ENCODE peak calls at places on chromosomes 13 and 19, in six cellular contexts. J is iris pigment epithelial cell; C is HEK293T; V is HTR-8/SVneo; B is astrocyte of the spinal cord; U is stimulated activated CD8-positive, alpha-beta memory T cell treated with anti-CD3 and anti-CD28 coated beads, Interleukin-4, amount 100 ng/mL, for 1 hour. I is an unnamed sample.

GRCh38 chr13:66264976-66265375 is 965.2 kb downstream of the PCDH9 start:
- DNase-seq in C (no peak), V (no peak), J (peak), U (no peak), B (peak), I (no peak)

GRCh38 chr19:30102666-30103065 is 160.6 kb downstream of the URI1 start:
- DNase-seq in V (no peak), C (no peak), J (no peak), U (no peak), B (no peak), I (no peak)

GRCh38 chr19:55527197-55528029 is 9.5 kb downstream of the SBK2 start:
- DNase-seq in B (no peak), U (no peak), C (no peak), V (no peak), J (no peak), I (no peak)

GRCh38 chr19:29752450-29753025 is 37.5 kb upstream of the C19orf12 start:
- DNase-seq in C (no peak), J (no peak), B (no peak), V (no peak), U (no peak), I (no peak)

GRCh38 chr19:37954421-37954874 is 47.4 kb downstream of the SIPA1L3 start:
- DNase-seq in U (no peak), B (no peak), J (no peak), C (no peak), V (no peak), I (no peak)

GRCh38 chr13:27868639-27869435 is 51.0 kb upstream of the PDX1 start:
- DNase-seq in V (peak), C (no peak), J (peak), U (no peak), B (peak), I (no peak)

GRCh38 chr13:44667950-44668349 is 91.8 kb upstream of the TSC22D1 start:
- DNase-seq in C (no peak), J (peak), V (no peak), U (no peak), B (peak), I (no peak)

GRCh38 chr13:99758465-99759162 is 213.0 kb downstream of the ZIC5 start:
- DNase-seq in J (no peak), U (no peak), V (no peak), C (no peak), B (no peak), I (no peak)

GRCh38 chr13:36736119-36736726 is 62.4 kb downstream of the SERTM1 start:
- DNase-seq in B (peak), C (peak), J (peak), U (no peak), V (peak), I (no peak)

GRCh38 chr19:29566496-29567054 is 39.5 kb upstream of the POP4 start:
- DNase-seq in V (no peak), J (no peak), C (no peak), U (no peak), B (no peak), I (no peak)

GRCh38 chr13:112012004-112012704 is 54.8 kb upstream of the SOX1 start:
- DNase-seq in B (no peak), J (no peak), V (no peak), U (no peak), C (no peak), I (no peak)

GRCh38 chr19:1211494-1212234 is 6.1 kb downstream of the STK11 start:
- DNase-seq in J (no peak), C (no peak), V (no peak), U (no peak), B (no peak), I (no peak)

GRCh38 chr13:82717249-82717648 is 1165.0 kb downstream of the SLITRK1 start:
- DNase-seq in C (no peak), V (no peak), B (peak), J (peak), U (no peak), I (no peak)

GRCh38 chr19:12095111-12095790 is 30.7 kb downstream of the ZNF844 start:
- DNase-seq in V (no peak), U (no peak), C (no peak), J (peak), B (no peak), I (no peak)

GRCh38 chr19:1085676-1086442 is 9.3 kb downstream of the POLR2E start:
- DNase-seq in C (no peak), U (no peak), V (no peak), B (no peak), J (no peak), I (no peak)

GRCh38 chr19:34481861-34482379 is 362 bp downstream of the WTIP start:
- DNase-seq in C (peak), J (peak), V (no peak), U (no peak), B (no peak), I (no peak)

GRCh38 chr13:21470785-21471184 is 11.7 kb upstream of the ZDHHC20 start:
- DNase-seq in U (no peak), C (no peak), B (no peak), V (no peak), J (no peak), I (no peak)

GRCh38 chr19:20334760-20335159 is 167.7 kb downstream of the ZNF486 start:
- DNase-seq in U (no peak), V (no peak), J (no peak), C (no peak), B (no peak), I (no peak)

GRCh38 chr19:40692212-40692551 is 1.7 kb upstream of the NUMBL start:
- DNase-seq in J (no peak), V (no peak), C (no peak), U (no peak), B (no peak), I (no peak)